ENCODE peak calls at places on chromosome 18, in ten cellular contexts. Q is fibroblast of mammary gland; W is CD8-positive, alpha-beta T cell; S is Calu3; Z is progenitor cell of endocrine pancreas; J is left ventricle myocardium inferior; D is colonic mucosa; M is epithelial cell of esophagus; E is A549; L is neural progenitor cell. B is an unnamed sample.

GRCh38 chr18:69968073-69968472 is 20.4 kb upstream of the CD226 start:
- DNase-seq in Q (no peak), W (no peak), S (no peak), Z (no peak), J (no peak), D (no peak), M (no peak), E (no peak), L (no peak), B (no peak)

GRCh38 chr18:48942086-48942485 is 8.7 kb downstream of the SMAD7 start:
- DNase-seq in Q (no peak), W (no peak), S (no peak), Z (no peak), J (no peak), D (no peak), M (no peak), E (no peak), L (no peak), B (no peak)

GRCh38 chr18:42514522-42514921 is 559.5 kb downstream of the PIK3C3 start:
- DNase-seq in Q (peak), W (no peak), S (no peak), Z (no peak), J (no peak), D (no peak), M (peak), E (no peak), L (no peak), B (no peak)

GRCh38 chr18:70380915-70381896 is 92.4 kb downstream of the SOCS6 start:
- DNase-seq in Q (no peak), W (no peak), S (peak), Z (no peak), J (no peak), D (peak), M (peak), E (peak), L (peak), B (no peak)

GRCh38 chr18:48851563-48851962 is 99.2 kb downstream of the SMAD7 start:
- DNase-seq in Q (no peak), W (no peak), S (no peak), Z (no peak), J (peak), D (no peak), M (no peak), E (no peak), L (no peak), B (no peak)

GRCh38 chr18:59908790-59909189 is 9.0 kb downstream of the PMAIP1 start:
- DNase-seq in Q (peak), W (no peak), S (no peak), Z (no peak), J (no peak), D (no peak), M (peak), E (no peak), L (no peak), B (no peak)

GRCh38 chr18:48238206-48238605 is 171.0 kb downstream of the ZBTB7C start:
- DNase-seq in Q (peak), W (no peak), S (no peak), Z (no peak), J (no peak), D (no peak), M (no peak), E (no peak), L (no peak), B (no peak)

GRCh38 chr18:3979024-3979423 is 476.1 kb downstream of the DLGAP1 start:
- DNase-seq in Q (no peak), W (no peak), S (no peak), Z (no peak), J (no peak), D (no peak), M (no peak), E (no peak), L (no peak), B (no peak)

GRCh38 chr18:44149706-44150105 is 531.0 kb upstream of the SETBP1 start:
- DNase-seq in Q (peak), W (no peak), S (peak), Z (no peak), J (no peak), D (no peak), M (peak), E (peak), L (no peak), B (no peak)

GRCh38 chr18:67043276-67043675 is 439.4 kb upstream of the CDH19 start:
- DNase-seq in Q (no peak), W (no peak), S (no peak), Z (no peak), J (no peak), D (no peak), M (no peak), E (no peak), L (no peak), B (no peak)

GRCh38 chr18:36786686-36787085 is 42.1 kb downstream of the TPGS2 start:
- DNase-seq in Q (peak), W (no peak), S (no peak), Z (no peak), J (peak), D (no peak), M (peak), E (peak), L (no peak), B (no peak)

GRCh38 chr18:37565138-37565984 is at the start of gene CELF4:
- DNase-seq in Q (peak), W (no peak), S (no peak), Z (no peak), J (no peak), D (no peak), M (peak), E (peak), L (peak), B (no peak)

GRCh38 chr18:76380791-76381405 is 114.1 kb downstream of the ZNF516 start:
- DNase-seq in Q (peak), W (no peak), S (no peak), Z (no peak), J (no peak), D (no peak), M (peak), E (peak), L (peak), B (no peak)

GRCh38 chr18:60372598-60372997 is at the start of gene MC4R:
- DNase-seq in Q (peak), W (no peak), S (peak), Z (no peak), J (peak), D (peak), M (peak), E (peak), L (peak), B (no peak)

GRCh38 chr18:71209944-71210343 is 921.1 kb downstream of the SOCS6 start:
- DNase-seq in Q (no peak), W (no peak), S (no peak), Z (no peak), J (no peak), D (no peak), M (no peak), E (no peak), L (no peak), B (no peak)

GRCh38 chr18:5868218-5868904 is 27.0 kb downstream of the TMEM200C start:
- DNase-seq in Q (peak), W (no peak), S (peak), Z (peak), J (peak), D (peak), M (peak), E (peak), L (peak), B (no peak)

GRCh38 chr18:28115149-28115550 is 61.8 kb downstream of the CDH2 start:
- DNase-seq in Q (peak), W (no peak), S (peak), Z (no peak), J (no peak), D (no peak), M (peak), E (peak), L (no peak), B (no peak)

GRCh38 chr18:5527603-5528002 is 16.2 kb downstream of the EPB41L3 start:
- DNase-seq in Q (peak), W (no peak), S (no peak), Z (no peak), J (peak), D (no peak), M (no peak), E (no peak), L (no peak), B (no peak)

GRCh38 chr18:2406544-2406943 is 164.8 kb downstream of the METTL4 start:
- DNase-seq in Q (peak), W (no peak), S (no peak), Z (no peak), J (no peak), D (no peak), M (no peak), E (no peak), L (no peak), B (no peak)

GRCh38 chr18:58303363-58303762 is 259.3 kb downstream of the NEDD4L start:
- DNase-seq in Q (no peak), W (no peak), S (no peak), Z (no peak), J (no peak), D (no peak), M (no peak), E (no peak), L (no peak), B (no peak)

GRCh38 chr18:32259553-32259952 is 69.7 kb downstream of the MEP1B start:
- DNase-seq in Q (no peak), W (no peak), S (no peak), Z (no peak), J (no peak), D (peak), M (no peak), E (no peak), L (no peak), B (no peak)

GRCh38 chr18:35478520-35479435 is 19.0 kb downstream of the INO80C start:
- DNase-seq in Q (peak), W (no peak), S (peak), Z (no peak), J (no peak), D (peak), M (peak), E (peak), L (no peak), B (no peak)

GRCh38 chr18:48868468-48869466 is 82.0 kb downstream of the SMAD7 start:
- DNase-seq in Q (peak), W (peak), S (peak), Z (no peak), J (no peak), D (no peak), M (no peak), E (peak), L (no peak), B (peak)

GRCh38 chr18:59448546-59448945 is 89.5 kb upstream of the LMAN1 start:
- DNase-seq in Q (peak), W (no peak), S (no peak), Z (no peak), J (no peak), D (no peak), M (peak), E (no peak), L (no peak), B (no peak)

GRCh38 chr18:51248685-51249084 is 51.2 kb upstream of the MEX3C start:
- DNase-seq in Q (no peak), W (no peak), S (no peak), Z (no peak), J (no peak), D (no peak), M (no peak), E (no peak), L (no peak), B (no peak)

GRCh38 chr18:44325903-44326650 is 354.6 kb upstream of the SETBP1 start:
- DNase-seq in Q (peak), W (no peak), S (peak), Z (peak), J (peak), D (peak), M (peak), E (peak), L (peak), B (no peak)

GRCh38 chr18:57733861-57734260 is 69.3 kb downstream of the ATP8B1 start:
- DNase-seq in Q (no peak), W (no peak), S (no peak), Z (no peak), J (no peak), D (no peak), M (no peak), E (no peak), L (no peak), B (no peak)

GRCh38 chr18:8816233-8816632 is 110.9 kb downstream of the MTCL1 start:
- DNase-seq in Q (no peak), W (no peak), S (no peak), Z (no peak), J (no peak), D (no peak), M (no peak), E (no peak), L (no peak), B (no peak)

GRCh38 chr18:44536041-44536440 is 144.6 kb upstream of the SETBP1 start:
- DNase-seq in Q (peak), W (no peak), S (no peak), Z (no peak), J (no peak), D (no peak), M (peak), E (no peak), L (no peak), B (no peak)

GRCh38 chr18:22493940-22494339 is 76.2 kb upstream of the CTAGE1 start:
- DNase-seq in Q (peak), W (no peak), S (no peak), Z (no peak), J (no peak), D (no peak), M (no peak), E (no peak), L (no peak), B (no peak)

GRCh38 chr18:54774971-54775665 is 53.2 kb upstream of the RAB27B start:
- DNase-seq in Q (no peak), W (no peak), S (no peak), Z (no peak), J (no peak), D (no peak), M (peak), E (no peak), L (no peak), B (no peak)

GRCh38 chr18:54777118-54777791 is 51.0 kb upstream of the RAB27B start:
- DNase-seq in Q (no peak), W (no peak), S (no peak), Z (no peak), J (no peak), D (no peak), M (no peak), E (peak), L (no peak), B (no peak)

GRCh38 chr18:54774423-54774822 is 53.9 kb upstream of the RAB27B start:
- DNase-seq in Q (peak), W (no peak), S (no peak), Z (no peak), J (no peak), D (no peak), M (no peak), E (no peak), L (no peak), B (no peak)

GRCh38 chr18:54776282-54776977 is 51.8 kb upstream of the RAB27B start:
- DNase-seq in Q (peak), W (no peak), S (peak), Z (no peak), J (no peak), D (no peak), M (peak), E (peak), L (no peak), B (no peak)

DNA sequence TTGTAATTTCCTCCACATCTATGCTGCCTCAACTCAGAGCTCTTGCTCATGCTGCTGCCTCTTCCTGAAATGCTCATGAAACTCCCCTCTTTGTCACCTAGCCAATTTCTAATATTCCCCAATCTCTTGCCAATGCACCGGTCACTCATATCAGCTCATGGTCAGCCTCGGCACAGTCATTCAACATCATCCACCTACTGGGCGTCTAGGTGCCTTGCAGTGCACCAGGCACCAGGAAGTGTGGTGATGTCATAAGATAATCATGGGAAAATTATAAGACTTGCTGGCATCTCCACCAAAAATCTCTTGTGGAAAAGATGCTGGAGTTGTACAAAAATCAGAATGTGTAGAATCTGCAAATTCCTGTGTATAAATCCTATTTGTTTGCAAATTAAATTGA is 52.6 kb upstream of the RAB27B start:
- DNase-seq in Q (peak), W (no peak), S (peak), Z (no peak), J (no peak), D (no peak), M (peak), E (peak), L (no peak), B (no peak)
- TF ChIP-seq CTCF in Q (peak), W (no peak), S (peak), Z (peak), J (no peak), D (no peak), M (peak), E (peak), L (peak), B (no peak)

DNA sequence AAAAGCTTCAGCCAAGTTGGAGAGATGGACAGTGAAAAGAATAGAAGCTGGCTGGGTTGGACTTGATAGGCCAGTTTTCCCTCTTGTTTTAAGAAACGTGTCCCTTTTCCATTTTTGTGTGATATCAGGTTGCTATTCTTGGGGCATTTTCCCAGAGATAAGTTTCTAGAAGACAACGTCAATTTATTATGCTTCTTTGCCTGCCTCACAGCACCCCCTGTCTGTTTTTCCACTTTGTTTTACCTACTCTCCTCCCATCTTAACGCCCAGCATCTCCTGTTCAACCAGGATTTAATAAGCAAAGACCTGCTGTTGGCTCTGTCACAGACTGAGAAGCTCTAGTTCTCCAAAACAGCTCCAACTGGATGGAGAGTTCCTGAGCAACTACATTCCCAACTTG is 317.8 kb upstream of the ZNF521 start:
- DNase-seq in Q (peak), W (no peak), S (no peak), Z (no peak), J (no peak), D (no peak), M (no peak), E (no peak), L (peak), B (no peak)
- TF ChIP-seq CTCF in Q (peak), W (no peak), S (no peak), Z (no peak), J (peak), D (no peak), M (no peak), E (no peak), L (peak), B (no peak)

GRCh38 chr18:46481847-46482245 is 175.2 kb downstream of the LOXHD1 start:
- DNase-seq in Q (peak), W (no peak), S (no peak), Z (no peak), J (no peak), D (no peak), M (peak), E (no peak), L (no peak), B (no peak)

GRCh38 chr18:46480187-46480586 is 176.8 kb downstream of the LOXHD1 start:
- DNase-seq in Q (peak), W (no peak), S (no peak), Z (no peak), J (no peak), D (no peak), M (no peak), E (no peak), L (no peak), B (no peak)

GRCh38 chr18:46482831-46483230 is 174.2 kb downstream of the LOXHD1 start:
- DNase-seq in Q (no peak), W (no peak), S (no peak), Z (no peak), J (no peak), D (no peak), M (no peak), E (no peak), L (no peak), B (no peak)

GRCh38 chr18:46478796-46479195 is 178.2 kb downstream of the LOXHD1 start:
- DNase-seq in Q (no peak), W (no peak), S (no peak), Z (no peak), J (no peak), D (no peak), M (peak), E (no peak), L (no peak), B (no peak)

DNA sequence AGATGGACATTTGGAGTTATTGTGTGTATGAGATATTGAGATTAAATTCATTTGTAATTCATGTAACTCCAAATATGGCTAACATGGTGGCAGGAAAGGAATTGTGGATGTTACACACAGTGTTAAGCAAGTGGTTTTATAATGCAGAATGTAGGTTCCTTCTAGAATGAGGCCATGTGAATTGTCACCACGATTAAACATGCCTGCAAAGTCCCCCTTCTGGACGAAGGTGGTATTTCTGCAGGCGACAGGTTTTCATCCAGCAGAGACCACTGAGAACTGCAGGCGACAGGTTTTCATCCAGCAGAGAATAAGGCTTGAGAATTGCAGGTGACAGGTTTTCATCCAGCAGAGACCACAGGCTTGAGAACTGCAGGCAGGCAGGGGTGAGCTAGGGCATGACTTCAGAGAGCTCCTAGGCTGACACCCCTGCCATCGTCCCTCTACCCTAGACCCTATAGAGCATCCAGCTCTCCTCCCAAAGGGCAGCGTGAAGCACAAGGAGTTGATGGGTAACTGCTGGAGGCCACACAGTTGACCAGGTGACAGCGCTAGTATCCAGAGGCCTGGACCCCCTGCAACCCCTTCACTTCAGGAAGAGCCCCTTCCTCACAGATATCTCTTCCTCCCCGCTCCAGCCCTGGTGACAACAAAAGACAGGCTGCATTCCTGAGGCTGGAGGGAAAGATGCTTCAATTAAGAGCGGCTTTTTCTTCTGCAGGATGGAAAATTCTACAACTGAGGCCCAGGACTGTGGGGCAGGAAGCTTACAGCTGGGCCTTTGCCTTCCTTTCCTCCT is 175.8 kb downstream of the LOXHD1 start:
- DNase-seq in Q (peak), W (peak), S (peak), Z (peak), J (peak), D (peak), M (peak), E (peak), L (peak), B (no peak)
- TF ChIP-seq CTCF in Q (peak), W (peak), S (peak), Z (peak), J (peak), D (peak), M (peak), E (peak), L (peak), B (no peak)

GRCh38 chr18:12973562-12974213 is 17.5 kb upstream of the CEP192 start:
- DNase-seq in Q (peak), W (no peak), S (no peak), Z (no peak), J (no peak), D (no peak), M (peak), E (no peak), L (no peak), B (no peak)
- TF ChIP-seq CTCF in Q (no peak), W (no peak), S (no peak), Z (no peak), J (no peak), D (no peak), M (no peak), E (no peak), L (no peak), B (no peak)

DNA sequence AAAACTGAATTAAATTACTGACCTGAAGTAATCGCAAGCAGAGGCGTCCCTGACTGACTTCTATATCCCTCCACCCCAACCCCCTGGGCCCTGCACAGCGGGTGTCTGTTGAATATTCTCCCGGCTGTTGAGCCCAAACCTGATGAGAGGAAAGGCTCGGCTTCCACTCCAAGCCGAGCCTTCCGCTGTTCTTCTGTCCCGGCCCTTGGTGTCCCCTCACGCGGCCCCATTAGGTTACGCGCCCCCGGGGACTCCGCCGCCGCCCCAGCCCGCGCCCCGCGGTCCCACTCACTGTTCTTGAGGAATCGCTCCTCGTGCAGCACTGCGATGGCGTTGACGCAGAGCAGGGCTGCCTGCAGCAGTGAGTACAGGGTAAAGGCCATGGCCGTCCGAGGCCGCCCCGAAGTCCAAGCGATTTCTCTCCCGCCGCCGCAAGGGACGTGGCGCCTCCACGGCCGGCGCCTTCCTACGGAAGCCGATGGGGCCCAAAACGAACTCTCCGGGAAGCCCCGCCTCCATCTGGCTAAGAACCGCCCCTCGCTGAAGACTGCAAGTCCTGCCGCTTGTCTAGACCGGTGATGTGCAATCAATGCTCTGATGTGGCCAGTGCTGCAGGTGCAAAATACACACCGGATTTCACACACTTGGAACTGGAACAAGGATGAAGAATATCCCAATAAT is at the start of gene IER3IP1:
- DNase-seq in Q (peak), W (peak), S (peak), Z (peak), J (peak), D (peak), M (peak), E (peak), L (peak), B (peak)
- TF ChIP-seq CTCF in Q (no peak), W (no peak), S (no peak), Z (no peak), J (peak), D (no peak), M (no peak), E (no peak), L (peak), B (no peak)

B was measured in activated B cell treated with CpG ODN at 0.5 μM for 24 hours.